ENCODE peak calls at places on chromosomes 3 and 15, in five cellular contexts. One of them, this sample, is unnamed.

GRCh38 chr3:14297784-14298236 is 104.6 kb upstream of the SLC6A6 start:
- DNase-seq in LNCaP clone FGC: no peak
- DNase-seq in brain microvascular endothelial cell: no peak
- DNase-seq in A549: no peak
- DNase-seq in Peyer's patch: no peak
- DNase-seq in this sample: peak

GRCh38 chr3:190051643-190052042 is 69.1 kb downstream of the P3H2 start:
- DNase-seq in LNCaP clone FGC: no peak
- DNase-seq in brain microvascular endothelial cell: no peak
- DNase-seq in A549: no peak
- DNase-seq in Peyer's patch: no peak
- DNase-seq in this sample: no peak

GRCh38 chr15:79475312-79475711 is 43.2 kb downstream of the MINAR1 start:
- DNase-seq in LNCaP clone FGC: no peak
- DNase-seq in brain microvascular endothelial cell: no peak
- DNase-seq in A549: no peak
- DNase-seq in Peyer's patch: no peak
- DNase-seq in this sample: peak

GRCh38 chr3:109149078-109149477 is 12.6 kb downstream of the C3orf85 start:
- DNase-seq in LNCaP clone FGC: no peak
- DNase-seq in brain microvascular endothelial cell: no peak
- DNase-seq in A549: no peak
- DNase-seq in Peyer's patch: no peak
- DNase-seq in this sample: no peak

GRCh38 chr3:27802425-27802824 is 80.3 kb upstream of the EOMES start:
- DNase-seq in LNCaP clone FGC: no peak
- DNase-seq in brain microvascular endothelial cell: no peak
- DNase-seq in A549: no peak
- DNase-seq in Peyer's patch: no peak
- DNase-seq in this sample: no peak

GRCh38 chr3:169363318-169363717 is 300.2 kb downstream of the MECOM start:
- DNase-seq in LNCaP clone FGC: no peak
- DNase-seq in brain microvascular endothelial cell: no peak
- DNase-seq in A549: no peak
- DNase-seq in Peyer's patch: no peak
- DNase-seq in this sample: no peak

GRCh38 chr15:58066042-58066867 is 744 bp upstream of the ALDH1A2 start:
- DNase-seq in LNCaP clone FGC: no peak
- DNase-seq in brain microvascular endothelial cell: peak
- DNase-seq in A549: peak
- DNase-seq in Peyer's patch: peak
- DNase-seq in this sample: peak

GRCh38 chr3:105842449-105842848 is 26.4 kb downstream of the CBLB start:
- DNase-seq in LNCaP clone FGC: no peak
- DNase-seq in brain microvascular endothelial cell: no peak
- DNase-seq in A549: no peak
- DNase-seq in Peyer's patch: no peak
- DNase-seq in this sample: no peak

GRCh38 chr3:137770821-137771399 is 6.8 kb downstream of the SOX14 start:
- DNase-seq in LNCaP clone FGC: no peak
- DNase-seq in brain microvascular endothelial cell: no peak
- DNase-seq in A549: no peak
- DNase-seq in Peyer's patch: no peak
- DNase-seq in this sample: no peak

GRCh38 chr3:194577985-194578905 is 55.0 kb downstream of the TMEM44 start:
- DNase-seq in LNCaP clone FGC: no peak
- DNase-seq in brain microvascular endothelial cell: peak
- DNase-seq in A549: peak
- DNase-seq in Peyer's patch: no peak
- DNase-seq in this sample: peak

GRCh38 chr3:119161240-119161639 is 12.2 kb upstream of the UPK1B start:
- DNase-seq in LNCaP clone FGC: no peak
- DNase-seq in brain microvascular endothelial cell: no peak
- DNase-seq in A549: peak
- DNase-seq in Peyer's patch: no peak
- DNase-seq in this sample: no peak

GRCh38 chr3:186170516-186170915 is 61.6 kb upstream of the ETV5 start:
- DNase-seq in LNCaP clone FGC: no peak
- DNase-seq in brain microvascular endothelial cell: no peak
- DNase-seq in A549: no peak
- DNase-seq in Peyer's patch: no peak
- DNase-seq in this sample: no peak

GRCh38 chr15:60605879-60606304 is 127.0 kb upstream of the ICE2 start:
- DNase-seq in LNCaP clone FGC: no peak
- DNase-seq in brain microvascular endothelial cell: peak
- DNase-seq in A549: no peak
- DNase-seq in Peyer's patch: no peak
- DNase-seq in this sample: peak

GRCh38 chr3:141642215-141642614 is 95.9 kb upstream of the RNF7 start:
- DNase-seq in LNCaP clone FGC: no peak
- DNase-seq in brain microvascular endothelial cell: no peak
- DNase-seq in A549: no peak
- DNase-seq in Peyer's patch: no peak
- DNase-seq in this sample: no peak

GRCh38 chr3:180199396-180199795 is 162.7 kb upstream of the PEX5L start:
- DNase-seq in LNCaP clone FGC: no peak
- DNase-seq in brain microvascular endothelial cell: no peak
- DNase-seq in A549: no peak
- DNase-seq in Peyer's patch: no peak
- DNase-seq in this sample: no peak

GRCh38 chr15:40879609-40880008 is 5.6 kb upstream of the RHOV start:
- DNase-seq in LNCaP clone FGC: no peak
- DNase-seq in brain microvascular endothelial cell: no peak
- DNase-seq in A549: no peak
- DNase-seq in Peyer's patch: no peak
- DNase-seq in this sample: no peak

GRCh38 chr3:11634081-11634635 is 9.6 kb downstream of the VGLL4 start:
- DNase-seq in LNCaP clone FGC: no peak
- DNase-seq in brain microvascular endothelial cell: no peak
- DNase-seq in A549: no peak
- DNase-seq in Peyer's patch: no peak
- DNase-seq in this sample: no peak
- H3K4me3 ChIP-seq in LNCaP clone FGC: no peak
- H3K4me3 ChIP-seq in brain microvascular endothelial cell: no peak
- H3K4me3 ChIP-seq in A549: no peak
- H3K4me3 ChIP-seq in Peyer's patch: no peak
- H3K4me3 ChIP-seq in this sample: no peak

DNA sequence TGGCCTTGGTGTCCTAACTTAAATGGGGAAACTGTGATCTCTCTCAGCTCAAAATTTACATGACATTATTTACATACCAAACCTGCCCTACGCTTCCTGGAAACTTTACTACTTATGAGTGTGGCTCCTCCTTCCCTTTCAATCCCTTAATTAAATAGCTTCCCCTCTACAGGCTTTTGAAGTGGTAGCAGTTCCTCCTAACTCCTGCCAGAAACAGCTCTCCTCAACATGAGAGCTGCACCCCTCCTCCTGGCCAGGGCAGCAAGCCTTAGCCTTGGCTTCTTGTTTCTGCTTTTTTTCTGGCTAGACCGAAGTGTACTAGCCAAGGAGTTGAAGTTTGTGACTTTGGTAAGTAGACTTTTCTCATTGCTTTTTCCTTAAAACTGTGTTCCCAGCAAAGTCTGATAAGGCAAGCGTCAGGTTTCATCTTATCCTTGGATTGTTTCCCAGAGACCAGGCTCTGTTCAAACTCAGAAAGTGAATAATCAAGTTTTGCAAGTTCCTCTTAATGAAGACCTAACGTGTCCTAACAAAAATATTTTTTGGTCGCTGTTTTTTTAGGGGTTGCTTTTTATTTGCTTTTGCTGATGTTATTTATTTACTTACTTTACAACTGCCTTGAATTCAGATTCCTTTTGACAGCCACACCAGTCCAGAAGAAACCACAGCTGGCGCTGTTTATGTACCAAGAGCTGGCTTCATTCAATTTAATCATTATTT is at the start of gene ACP3:
- DNase-seq in LNCaP clone FGC: peak
- DNase-seq in brain microvascular endothelial cell: peak
- DNase-seq in A549: peak
- DNase-seq in Peyer's patch: no peak
- DNase-seq in this sample: peak
- H3K4me3 ChIP-seq in LNCaP clone FGC: peak
- H3K4me3 ChIP-seq in brain microvascular endothelial cell: no peak
- H3K4me3 ChIP-seq in A549: no peak
- H3K4me3 ChIP-seq in Peyer's patch: no peak
- H3K4me3 ChIP-seq in this sample: no peak

GRCh38 chr3:12868039-12869024 is 27.0 kb upstream of the RPL32 start:
- DNase-seq in LNCaP clone FGC: peak
- DNase-seq in brain microvascular endothelial cell: peak
- DNase-seq in A549: peak
- DNase-seq in Peyer's patch: peak
- DNase-seq in this sample: peak
- H3K4me3 ChIP-seq in LNCaP clone FGC: no peak
- H3K4me3 ChIP-seq in brain microvascular endothelial cell: peak
- H3K4me3 ChIP-seq in A549: no peak
- H3K4me3 ChIP-seq in Peyer's patch: peak
- H3K4me3 ChIP-seq in this sample: no peak

GRCh38 chr3:139231555-139232281 is 112.1 kb upstream of the MRPS22 start:
- DNase-seq in LNCaP clone FGC: no peak
- DNase-seq in brain microvascular endothelial cell: no peak
- DNase-seq in A549: no peak
- DNase-seq in Peyer's patch: no peak
- DNase-seq in this sample: no peak

GRCh38 chr3:139236336-139236735 is 107.5 kb upstream of the MRPS22 start:
- DNase-seq in LNCaP clone FGC: no peak
- DNase-seq in brain microvascular endothelial cell: no peak
- DNase-seq in A549: no peak
- DNase-seq in Peyer's patch: no peak
- DNase-seq in this sample: no peak

GRCh38 chr3:139234491-139234890 is 109.3 kb upstream of the MRPS22 start:
- DNase-seq in LNCaP clone FGC: no peak
- DNase-seq in brain microvascular endothelial cell: no peak
- DNase-seq in A549: no peak
- DNase-seq in Peyer's patch: no peak
- DNase-seq in this sample: no peak

GRCh38 chr3:139238281-139239030 is 105.4 kb upstream of the MRPS22 start:
- DNase-seq in LNCaP clone FGC: no peak
- DNase-seq in brain microvascular endothelial cell: no peak
- DNase-seq in A549: no peak
- DNase-seq in Peyer's patch: no peak
- DNase-seq in this sample: no peak

GRCh38 chr3:139235192-139235591 is 108.6 kb upstream of the MRPS22 start:
- DNase-seq in LNCaP clone FGC: no peak
- DNase-seq in brain microvascular endothelial cell: no peak
- DNase-seq in A549: no peak
- DNase-seq in Peyer's patch: no peak
- DNase-seq in this sample: no peak
- H3K4me3 ChIP-seq in LNCaP clone FGC: no peak
- H3K4me3 ChIP-seq in brain microvascular endothelial cell: no peak
- H3K4me3 ChIP-seq in A549: no peak
- H3K4me3 ChIP-seq in Peyer's patch: no peak
- H3K4me3 ChIP-seq in this sample: no peak

This sample was measured in astrocyte of the spinal cord.